ENCODE peak calls at places on chromosomes 13 and 19, in eight cellular contexts. E is PC-3; K is cerebellar nuclear complex; D is suprapubic skin; M is activated T-helper 1 cell treated with anti-CD3 and anti-CD28 coated beads, Interleukin-12 subunit alpha, Interleukin-12 subunit beta, Interleukin-2, Interleukin-4 antibody, amounts not matched to agents 30 ng/mL and 10 ng/mL and 1 ng/mL, durations not matched to agents 14 hours and 24 hours and 36 hours; G is uterus; N is retina; P is Daoy. Z is an unnamed sample.

GRCh38 chr19:7482584-7483439 is 6.0 kb downstream of the PEX11G start:
- DNase-seq in E (peak), K (no peak), D (no peak), M (no peak), G (no peak), N (no peak), P (peak), Z (no peak)

GRCh38 chr13:93476175-93476574 is 249.6 kb downstream of the GPC6 start:
- DNase-seq in E (peak), K (no peak), D (no peak), M (no peak), G (no peak), N (no peak), P (no peak), Z (no peak)

GRCh38 chr19:3950871-3951861 is 18.3 kb downstream of the NMRK2 start:
- DNase-seq in E (no peak), K (peak), D (no peak), M (no peak), G (no peak), N (no peak), P (no peak), Z (no peak)

GRCh38 chr13:67792151-67792665 is 562.1 kb upstream of the PCDH9 start:
- DNase-seq in E (no peak), K (no peak), D (no peak), M (no peak), G (no peak), N (no peak), P (no peak), Z (no peak)

GRCh38 chr19:40600086-40600917 is 867 bp upstream of the LTBP4 start:
- DNase-seq in E (no peak), K (no peak), D (no peak), M (no peak), G (peak), N (no peak), P (no peak), Z (no peak)

GRCh38 chr19:48964205-48965032 is 690 bp upstream of the FTL start:
- DNase-seq in E (no peak), K (no peak), D (no peak), M (no peak), G (no peak), N (peak), P (no peak), Z (no peak)

GRCh38 chr19:47447470-47448359 is 24.0 kb downstream of the SLC8A2 start:
- DNase-seq in E (peak), K (no peak), D (no peak), M (peak), G (peak), N (peak), P (peak), Z (peak)

GRCh38 chr19:51681286-51681956 is 11.7 kb upstream of the SPACA6 start:
- DNase-seq in E (peak), K (no peak), D (no peak), M (no peak), G (no peak), N (no peak), P (no peak), Z (no peak)

GRCh38 chr19:6685962-6686627 is 16.1 kb upstream of the TNFSF14 start:
- DNase-seq in E (no peak), K (no peak), D (no peak), M (no peak), G (no peak), N (no peak), P (no peak), Z (no peak)

GRCh38 chr19:4198467-4199126 is 16.1 kb downstream of the ANKRD24 start:
- DNase-seq in E (no peak), K (no peak), D (no peak), M (no peak), G (no peak), N (no peak), P (no peak), Z (no peak)

GRCh38 chr19:55441319-55441691 is 1.8 kb downstream of the SHISA7 start:
- DNase-seq in E (no peak), K (no peak), D (no peak), M (no peak), G (no peak), N (peak), P (no peak), Z (no peak)

GRCh38 chr13:43227721-43228120 is 204.3 kb downstream of the DNAJC15 start:
- DNase-seq in E (peak), K (no peak), D (no peak), M (no peak), G (no peak), N (no peak), P (peak), Z (no peak)

GRCh38 chr19:50854636-50855410 is at the start of gene KLK3:
- DNase-seq in E (no peak), K (no peak), D (no peak), M (no peak), G (no peak), N (no peak), P (no peak), Z (no peak)

GRCh38 chr13:30607908-30608307 is 9.8 kb upstream of the USPL1 start:
- DNase-seq in E (no peak), K (no peak), D (no peak), M (peak), G (no peak), N (no peak), P (no peak), Z (no peak)

GRCh38 chr19:44848036-44848804 is 2.1 kb downstream of the NECTIN2 start:
- DNase-seq in E (peak), K (no peak), D (no peak), M (no peak), G (peak), N (peak), P (peak), Z (no peak)

GRCh38 chr19:10554760-10555612 is 10.8 kb downstream of the KRI1 start:
- DNase-seq in E (no peak), K (no peak), D (no peak), M (no peak), G (no peak), N (no peak), P (no peak), Z (no peak)